ENCODE peak calls at places on chromosome 7, in eight cellular contexts. Z, Q, B, M, N, R, W and Y are unnamed samples.

GRCh38 chr7:39746162-39746782 is 122.9 kb downstream of the RALA start:
- DNase-seq in Z (peak), Q (peak), B (peak), M (peak), N (peak), R (peak), W (no peak), Y (peak)

GRCh38 chr7:26356929-26357792 is 65.5 kb downstream of the SNX10 start:
- DNase-seq in Z (no peak), Q (no peak), B (no peak), M (no peak), N (no peak), R (no peak), W (no peak), Y (no peak)

GRCh38 chr7:156111-157007 is 36.0 kb upstream of the FAM20C start:
- DNase-seq in Z (no peak), Q (no peak), B (no peak), M (peak), N (no peak), R (no peak), W (peak), Y (no peak)

GRCh38 chr7:13641699-13642098 is 347.8 kb downstream of the ETV1 start:
- DNase-seq in Z (peak), Q (no peak), B (no peak), M (no peak), N (no peak), R (no peak), W (no peak), Y (no peak)

GRCh38 chr7:6221340-6222319 is 50.8 kb downstream of the CYTH3 start:
- DNase-seq in Z (peak), Q (no peak), B (no peak), M (no peak), N (no peak), R (no peak), W (no peak), Y (no peak)

GRCh38 chr7:47458057-47458456 is 123.9 kb downstream of the TNS3 start:
- DNase-seq in Z (peak), Q (no peak), B (no peak), M (no peak), N (no peak), R (no peak), W (peak), Y (peak)

GRCh38 chr7:2042650-2043049 is 190.1 kb downstream of the MAD1L1 start:
- DNase-seq in Z (no peak), Q (no peak), B (no peak), M (peak), N (no peak), R (no peak), W (peak), Y (no peak)

GRCh38 chr7:157437519-157438061 is 100.8 kb downstream of the DNAJB6 start:
- DNase-seq in Z (no peak), Q (no peak), B (no peak), M (peak), N (no peak), R (no peak), W (peak), Y (no peak)

GRCh38 chr7:155386608-155387007 is 71.3 kb upstream of the EN2 start:
- DNase-seq in Z (no peak), Q (no peak), B (no peak), M (peak), N (no peak), R (no peak), W (no peak), Y (no peak)

GRCh38 chr7:84042110-84042539 is 152.5 kb downstream of the SEMA3A start:
- DNase-seq in Z (peak), Q (no peak), B (no peak), M (no peak), N (no peak), R (no peak), W (no peak), Y (no peak)

GRCh38 chr7:83472376-83472775 is 176.6 kb downstream of the SEMA3E start:
- DNase-seq in Z (no peak), Q (no peak), B (no peak), M (no peak), N (no peak), R (no peak), W (no peak), Y (no peak)

GRCh38 chr7:116210345-116211005 is at the start of gene TES:
- DNase-seq in Z (peak), Q (no peak), B (peak), M (peak), N (no peak), R (peak), W (peak), Y (peak)

GRCh38 chr7:44534501-44534900 is 6.6 kb downstream of the NPC1L1 start:
- DNase-seq in Z (peak), Q (peak), B (peak), M (no peak), N (peak), R (peak), W (no peak), Y (no peak)

GRCh38 chr7:22814261-22815208 is 8.1 kb downstream of the TOMM7 start:
- DNase-seq in Z (peak), Q (no peak), B (no peak), M (no peak), N (no peak), R (no peak), W (no peak), Y (no peak)

GRCh38 chr7:152383341-152384234 is 52.2 kb downstream of the KMT2C start:
- DNase-seq in Z (peak), Q (no peak), B (no peak), M (no peak), N (no peak), R (no peak), W (no peak), Y (peak)

GRCh38 chr7:107993879-107994278 is 9.1 kb downstream of the LAMB1 start:
- DNase-seq in Z (no peak), Q (no peak), B (no peak), M (no peak), N (no peak), R (peak), W (no peak), Y (no peak)

GRCh38 chr7:5420108-5420840 is 3.4 kb downstream of the TNRC18 start:
- DNase-seq in Z (no peak), Q (no peak), B (no peak), M (peak), N (no peak), R (no peak), W (peak), Y (peak)

GRCh38 chr7:51644216-51644615 is 327.6 kb upstream of the COBL start:
- DNase-seq in Z (no peak), Q (no peak), B (no peak), M (no peak), N (no peak), R (peak), W (no peak), Y (no peak)

GRCh38 chr7:69659964-69660363 is 61.7 kb downstream of the AUTS2 start:
- DNase-seq in Z (no peak), Q (no peak), B (peak), M (no peak), N (no peak), R (no peak), W (no peak), Y (no peak)

GRCh38 chr7:87058739-87059524 is 522 bp downstream of the ELAPOR2 start:
- DNase-seq in Z (peak), Q (peak), B (peak), M (no peak), N (no peak), R (peak), W (peak), Y (no peak)

GRCh38 chr7:134364619-134365037 is 47.9 kb upstream of the SLC35B4 start:
- DNase-seq in Z (peak), Q (no peak), B (no peak), M (no peak), N (no peak), R (no peak), W (no peak), Y (no peak)

GRCh38 chr7:3243256-3243655 is 57.8 kb upstream of the SDK1 start:
- DNase-seq in Z (peak), Q (no peak), B (no peak), M (no peak), N (no peak), R (no peak), W (no peak), Y (no peak)

GRCh38 chr7:141231018-141231792 is 157.3 kb downstream of the TMEM178B start:
- DNase-seq in Z (peak), Q (no peak), B (peak), M (no peak), N (no peak), R (no peak), W (peak), Y (peak)

GRCh38 chr7:38704751-38705150 is 73.6 kb upstream of the AMPH start:
- DNase-seq in Z (no peak), Q (no peak), B (no peak), M (no peak), N (no peak), R (no peak), W (no peak), Y (no peak)

GRCh38 chr7:103094102-103094501 is 19.2 kb downstream of the ARMC10 start:
- DNase-seq in Z (no peak), Q (no peak), B (no peak), M (no peak), N (no peak), R (no peak), W (no peak), Y (no peak)

GRCh38 chr7:51366930-51367613 is 50.5 kb upstream of the COBL start:
- DNase-seq in Z (peak), Q (peak), B (peak), M (no peak), N (peak), R (peak), W (no peak), Y (peak)

GRCh38 chr7:32941996-32942782 is 15.1 kb upstream of the FKBP9 start:
- DNase-seq in Z (peak), Q (no peak), B (peak), M (peak), N (no peak), R (peak), W (peak), Y (peak)

GRCh38 chr7:120218702-120219101 is 54.3 kb upstream of the KCND2 start:
- DNase-seq in Z (peak), Q (no peak), B (no peak), M (no peak), N (no peak), R (peak), W (no peak), Y (no peak)

GRCh38 chr7:77606561-77606960 is 69.5 kb downstream of the PTPN12 start:
- DNase-seq in Z (peak), Q (no peak), B (no peak), M (no peak), N (no peak), R (no peak), W (no peak), Y (no peak)

GRCh38 chr7:2709553-2710165 is 21.7 kb downstream of the AMZ1 start:
- DNase-seq in Z (no peak), Q (peak), B (peak), M (peak), N (peak), R (peak), W (peak), Y (peak)

GRCh38 chr7:73852500-73852899 is 8.5 kb upstream of the TMEM270 start:
- DNase-seq in Z (no peak), Q (no peak), B (no peak), M (no peak), N (no peak), R (no peak), W (no peak), Y (no peak)

GRCh38 chr7:117110480-117111315 is 157.4 kb downstream of the ST7 start:
- DNase-seq in Z (peak), Q (no peak), B (no peak), M (no peak), N (no peak), R (no peak), W (no peak), Y (no peak)

GRCh38 chr7:44078521-44078920 is 3.8 kb downstream of the POLM start:
- DNase-seq in Z (no peak), Q (no peak), B (no peak), M (peak), N (no peak), R (no peak), W (peak), Y (no peak)

GRCh38 chr7:158442260-158442659 is 145.4 kb downstream of the PTPRN2 start:
- DNase-seq in Z (no peak), Q (peak), B (no peak), M (no peak), N (no peak), R (no peak), W (no peak), Y (no peak)

GRCh38 chr7:151762501-151763245 is 114.2 kb downstream of the PRKAG2 start:
- DNase-seq in Z (no peak), Q (no peak), B (no peak), M (no peak), N (no peak), R (no peak), W (no peak), Y (no peak)

GRCh38 chr7:147535619-147536200 is 1054.9 kb upstream of the C7orf33 start:
- DNase-seq in Z (peak), Q (no peak), B (no peak), M (no peak), N (no peak), R (no peak), W (no peak), Y (no peak)

GRCh38 chr7:135449467-135449866 is 60.4 kb downstream of the CNOT4 start:
- DNase-seq in Z (no peak), Q (no peak), B (no peak), M (no peak), N (no peak), R (no peak), W (no peak), Y (no peak)

GRCh38 chr7:138980575-138981285 is 459 bp downstream of the KIAA1549 start:
- DNase-seq in Z (peak), Q (no peak), B (no peak), M (peak), N (peak), R (no peak), W (peak), Y (peak)

GRCh38 chr7:94422136-94422535 is 27.4 kb downstream of the COL1A2 start:
- DNase-seq in Z (no peak), Q (no peak), B (no peak), M (no peak), N (no peak), R (no peak), W (no peak), Y (no peak)
- H3K27ac ChIP-seq in Z (no peak), Q (no peak), B (no peak), M (no peak), N (no peak), R (no peak), W (no peak), Y (no peak)

DNA sequence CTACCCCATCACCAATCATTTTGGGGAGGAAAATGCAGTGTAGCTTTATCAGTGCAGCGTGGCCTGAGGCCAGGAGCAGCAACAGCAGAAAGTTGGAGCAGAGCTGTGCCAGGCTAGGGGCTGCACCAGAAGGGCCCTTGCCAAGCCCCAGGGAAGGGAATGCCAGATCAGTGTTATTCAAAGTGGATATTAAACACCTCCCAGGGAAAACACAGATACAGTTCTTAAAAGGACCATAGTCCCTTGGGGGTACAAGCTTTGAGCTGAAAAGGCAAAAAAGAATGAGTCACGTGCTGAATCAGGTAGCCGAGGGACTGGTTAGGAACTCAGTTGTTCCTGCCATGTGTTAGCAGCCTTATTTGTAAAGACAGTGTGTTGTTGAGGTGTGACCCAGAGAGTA is 54.0 kb downstream of the GSDME start:
- DNase-seq in Z (no peak), Q (no peak), B (no peak), M (peak), N (no peak), R (no peak), W (no peak), Y (no peak)
- H3K27ac ChIP-seq in Z (no peak), Q (no peak), B (no peak), M (no peak), N (no peak), R (no peak), W (no peak), Y (no peak)

DNA sequence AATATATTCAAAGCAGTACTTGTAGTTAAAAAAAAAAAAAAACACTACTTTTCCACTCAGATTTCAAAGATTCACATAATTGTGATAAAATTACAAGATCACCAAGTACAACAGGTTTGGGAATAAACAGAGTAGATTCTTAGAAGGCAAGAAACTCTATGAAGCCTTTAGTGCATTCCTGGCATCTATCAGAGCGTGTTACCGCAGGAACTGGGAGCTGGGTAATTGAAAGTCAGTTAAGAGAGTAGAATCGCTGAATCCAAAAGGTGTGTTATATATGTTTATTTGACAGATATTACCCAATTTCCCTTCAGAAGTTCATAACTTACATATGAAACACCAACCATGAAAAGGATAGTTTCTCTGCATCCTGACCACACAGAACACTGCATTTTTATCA is 159.2 kb upstream of the PLXNA4 start:
- DNase-seq in Z (no peak), Q (no peak), B (no peak), M (no peak), N (no peak), R (no peak), W (no peak), Y (no peak)
- H3K27ac ChIP-seq in Z (no peak), Q (no peak), B (no peak), M (no peak), N (no peak), R (no peak), W (no peak), Y (no peak)

GRCh38 chr7:16564909-16565426 is 38.3 kb downstream of the LRRC72 start:
- DNase-seq in Z (peak), Q (peak), B (no peak), M (no peak), N (peak), R (no peak), W (no peak), Y (no peak)

GRCh38 chr7:16564023-16564380 is 37.4 kb downstream of the LRRC72 start:
- DNase-seq in Z (no peak), Q (no peak), B (no peak), M (no peak), N (no peak), R (no peak), W (no peak), Y (no peak)

GRCh38 chr7:16561943-16562342 is 35.3 kb downstream of the LRRC72 start:
- DNase-seq in Z (no peak), Q (no peak), B (no peak), M (no peak), N (no peak), R (no peak), W (no peak), Y (no peak)

GRCh38 chr7:16562456-16563220 is 36.0 kb downstream of the LRRC72 start:
- DNase-seq in Z (no peak), Q (no peak), B (no peak), M (no peak), N (no peak), R (no peak), W (no peak), Y (no peak)

GRCh38 chr7:16563281-16564022 is 36.8 kb downstream of the LRRC72 start:
- DNase-seq in Z (peak), Q (peak), B (no peak), M (no peak), N (no peak), R (no peak), W (no peak), Y (no peak)
- H3K27ac ChIP-seq in Z (no peak), Q (no peak), B (no peak), M (no peak), N (no peak), R (no peak), W (no peak), Y (no peak)

GRCh38 chr7:93910076-93910994 is 4.0 kb downstream of the GNGT1 start:
- DNase-seq in Z (peak), Q (no peak), B (no peak), M (no peak), N (no peak), R (no peak), W (no peak), Y (peak)
- H3K27ac ChIP-seq in Z (no peak), Q (no peak), B (no peak), M (no peak), N (no peak), R (no peak), W (no peak), Y (no peak)

GRCh38 chr7:112206238-112207105 is at the start of the genes DOCK4 and ZNF277:
- DNase-seq in Z (peak), Q (peak), B (peak), M (peak), N (peak), R (peak), W (peak), Y (peak)

GRCh38 chr7:112204072-112204775 is 2.0 kb downstream of the DOCK4 start:
- DNase-seq in Z (peak), Q (no peak), B (no peak), M (no peak), N (no peak), R (peak), W (no peak), Y (no peak)

GRCh38 chr7:112205348-112206237 is 606 bp downstream of the DOCK4 start:
- DNase-seq in Z (peak), Q (peak), B (peak), M (peak), N (peak), R (peak), W (peak), Y (peak)

GRCh38 chr7:112202819-112203218 is 3.4 kb downstream of the DOCK4 start:
- DNase-seq in Z (peak), Q (peak), B (no peak), M (no peak), N (peak), R (peak), W (peak), Y (peak)

GRCh38 chr7:112204776-112205347 is 1.3 kb downstream of the DOCK4 start:
- DNase-seq in Z (peak), Q (peak), B (no peak), M (no peak), N (peak), R (peak), W (no peak), Y (no peak)
- H3K27ac ChIP-seq in Z (peak), Q (no peak), B (no peak), M (peak), N (no peak), R (peak), W (peak), Y (peak)